ENCODE peak calls at places on chromosomes 7 and 10, in five cellular contexts. G is ovary, F is pancreas, E is SJSA1, X is uterus. W is an unnamed sample. For H3K36me3 and H3K27me3, the result is how much of the 10 kb centered on the place peaks cover.

GRCh38 chr10:67004690-67005089 is 78.9 kb downstream of the LRRTM3 start:
- DNase-seq in F (no peak), X (no peak), E (no peak), G (no peak), W (no peak)

GRCh38 chr7:124072603-124073324 is 39.9 kb upstream of the TMEM229A start:
- DNase-seq in F (no peak), G (no peak), X (no peak), E (peak), W (no peak)

GRCh38 chr7:93921607-93922446 is at the start of gene GNG11:
- DNase-seq in X (peak), G (peak), E (peak), F (peak), W (no peak)

GRCh38 chr10:19749185-19749729 is 67.0 kb upstream of the PLXDC2 start:
- DNase-seq in F (no peak), E (peak), X (no peak), G (no peak), W (no peak)

GRCh38 chr7:44712012-44712411 is 36.6 kb upstream of the ZMIZ2 start:
- DNase-seq in X (no peak), F (peak), E (no peak), G (no peak), W (no peak)

GRCh38 chr7:17559388-17559787 is 260.9 kb downstream of the AHR start:
- DNase-seq in G (no peak), X (no peak), F (no peak), E (no peak), W (no peak)

GRCh38 chr7:140863867-140864266 is 60.9 kb downstream of the BRAF start:
- DNase-seq in X (no peak), F (no peak), E (no peak), G (no peak), W (no peak)

GRCh38 chr10:100869399-100869798 is 43.4 kb upstream of the SLF2 start:
- DNase-seq in F (no peak), G (no peak), E (no peak), X (no peak), W (no peak)

GRCh38 chr7:126783613-126784012 is 469.1 kb downstream of the GRM8 start:
- DNase-seq in G (no peak), E (no peak), F (no peak), X (no peak), W (no peak)

GRCh38 chr10:44261710-44262455 is 123.0 kb downstream of the CXCL12 start:
- DNase-seq in G (no peak), X (peak), F (no peak), E (no peak), W (no peak)

GRCh38 chr10:29908977-29909376 is 150.4 kb downstream of the JCAD start:
- DNase-seq in F (no peak), E (no peak), X (no peak), G (no peak), W (no peak)

GRCh38 chr7:20348408-20348807 is 17.7 kb downstream of the ITGB8 start:
- DNase-seq in E (no peak), F (no peak), X (no peak), G (no peak), W (no peak)
- H3K36me3 ChIP-seq in E (under half), F (under half), X (under half), G (under half), W (under half)

DNA sequence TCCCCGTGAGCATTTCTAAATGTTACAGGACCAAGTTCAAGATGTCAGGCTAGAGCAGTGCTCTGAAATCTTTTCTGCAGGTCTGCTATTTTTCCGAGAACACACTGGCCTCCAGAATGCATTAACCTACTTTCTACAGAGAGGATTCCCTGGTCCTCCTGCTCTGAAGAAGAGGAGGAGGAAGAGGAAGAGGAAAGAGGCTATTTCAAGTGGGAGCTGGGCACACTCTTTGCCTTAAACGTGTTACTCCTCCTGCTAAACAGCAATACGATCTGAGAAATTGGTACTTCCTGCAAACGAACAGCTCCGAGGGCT is 157.4 kb downstream of the FRMD4A start:
- DNase-seq in X (no peak), G (no peak), F (no peak), E (no peak), W (no peak)
- H3K27me3 ChIP-seq in X (under half), G (under half), F (under half), E (under half), W (under half)

DNA sequence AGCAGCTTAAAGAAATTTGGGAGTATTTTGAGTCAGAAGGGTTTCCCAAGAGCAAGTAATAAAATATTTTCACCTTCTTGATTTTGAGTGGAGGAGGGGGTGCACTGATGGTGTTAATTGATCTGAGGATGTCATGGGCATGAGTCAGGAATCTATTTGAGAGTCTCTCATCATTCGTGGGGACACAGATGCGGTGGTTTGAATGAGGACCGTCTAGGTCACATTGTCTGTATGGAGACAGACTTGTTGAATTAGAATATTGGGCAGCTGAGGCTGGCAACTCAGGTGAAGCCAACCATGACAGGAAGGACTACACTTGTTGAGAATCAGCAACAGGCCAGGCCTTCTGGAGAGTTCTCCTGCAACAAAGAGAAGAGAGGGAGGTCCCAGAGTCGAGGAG is 127.0 kb downstream of the INSYN2A start:
- DNase-seq in G (no peak), F (no peak), E (no peak), X (no peak), W (no peak)
- H3K36me3 ChIP-seq in G (under half), F (under half), E (half or more), X (under half), W (under half)

GRCh38 chr7:7329321-7329720 is 147.0 kb downstream of the C1GALT1 start:
- DNase-seq in X (no peak), E (no peak), F (no peak), G (no peak), W (no peak)
- H3K27me3 ChIP-seq in X (under half), E (under half), F (under half), G (under half), W (under half)

W was measured in effector memory CD4-positive, alpha-beta T cell.